ENCODE peak calls at places on chromosomes 16 and 17, in five cellular contexts. Z, T, A, E and X are unnamed samples.

GRCh38 chr16:30548392-30549255 is 9.6 kb downstream of the ZNF764 start:
- DNase-seq in Z (no peak), T (no peak), A (no peak), E (no peak), X (no peak)

GRCh38 chr17:27544350-27545131 is 86.4 kb upstream of the LGALS9 start:
- DNase-seq in T (no peak), A (no peak), E (peak; percentile 94), Z (no peak), X (no peak)

GRCh38 chr17:15463363-15463762 is 4.1 kb downstream of the CDRT4 start:
- DNase-seq in A (no peak), E (peak; percentile 87), T (no peak), Z (peak; percentile 33), X (no peak)

GRCh38 chr16:1744338-1744840 is 27.0 kb downstream of the NME3 start:
- DNase-seq in Z (no peak), T (no peak), A (no peak), E (no peak), X (no peak)

GRCh38 chr16:10871157-10871991 is 5.6 kb upstream of the CIITA start:
- DNase-seq in Z (no peak), A (no peak), E (peak; percentile 22), T (no peak), X (no peak)

GRCh38 chr17:77734371-77735050 is 224.0 kb upstream of the TNRC6C start:
- DNase-seq in T (peak; percentile 89), E (peak; percentile 37), A (no peak), Z (peak; percentile 93), X (no peak)

GRCh38 chr16:50308237-50308965 is 42.0 kb downstream of the ADCY7 start:
- DNase-seq in E (no peak), Z (no peak), A (no peak), T (no peak), X (no peak)

GRCh38 chr16:57054771-57055170 is 37.6 kb upstream of the CPNE2 start:
- DNase-seq in A (no peak), T (no peak), Z (no peak), E (no peak), X (no peak)

GRCh38 chr16:84893849-84894599 is 74.2 kb downstream of the CRISPLD2 start:
- DNase-seq in A (no peak), E (peak; percentile 78), T (no peak), Z (no peak), X (no peak)

GRCh38 chr17:61970030-61970429 is 42.2 kb upstream of the INTS2 start:
- DNase-seq in E (no peak), A (no peak), Z (no peak), T (no peak), X (no peak)

GRCh38 chr17:43020789-43021738 is 1.1 kb downstream of the VAT1 start:
- DNase-seq in T (peak; percentile 71), E (peak; percentile 83), Z (peak; percentile 65), A (no peak), X (peak; percentile 39)

GRCh38 chr17:30476726-30477082 is 504 bp upstream of the GOSR1 start:
- DNase-seq in A (no peak), Z (no peak), T (no peak), E (no peak), X (peak; percentile 8)

GRCh38 chr17:64236827-64237403 is 26.1 kb downstream of the TEX2 start:
- DNase-seq in Z (no peak), T (no peak), A (no peak), E (no peak), X (no peak)

GRCh38 chr17:75795820-75796607 is 11.4 kb downstream of the UNK start:
- DNase-seq in A (no peak), E (no peak), Z (no peak), T (no peak), X (no peak)

GRCh38 chr17:76500745-76501017 is 542 bp downstream of the RHBDF2 start:
- DNase-seq in A (no peak), T (no peak), Z (no peak), E (no peak), X (no peak)

GRCh38 chr16:50634947-50635346 is 46.2 kb downstream of the SNX20 start:
- DNase-seq in T (no peak), E (no peak), A (no peak), Z (no peak), X (no peak)

GRCh38 chr16:11572301-11572995 is 14.3 kb downstream of the LITAF start:
- DNase-seq in A (peak; percentile 36), T (no peak), Z (peak; percentile 13), E (no peak), X (no peak)

GRCh38 chr17:38465420-38466345 is 37.4 kb downstream of the ARHGAP23 start:
- DNase-seq in A (no peak), Z (peak; percentile 72), T (no peak), E (no peak), X (no peak)